ENCODE peak calls at places on chromosomes 12 and 14, in eight cellular contexts. H, C, S, B, A, W, G and F are unnamed samples. For H3K9me3, the result is how much of the 10 kb centered on the place peaks cover.

GRCh38 chr12:26250801-26251200 is 55.4 kb downstream of the SSPN start:
- DNase-seq in H (no peak), C (no peak), S (no peak), B (no peak), A (no peak), W (peak), G (no peak), F (no peak)

GRCh38 chr14:54554401-54554800 is 12.5 kb upstream of the SAMD4A start:
- DNase-seq in H (no peak), C (no peak), S (no peak), B (no peak), A (no peak), W (no peak), G (no peak), F (no peak)

GRCh38 chr14:61663312-61663974 is 31.9 kb upstream of the HIF1A start:
- DNase-seq in H (no peak), C (no peak), S (no peak), B (no peak), A (no peak), W (no peak), G (no peak), F (no peak)

GRCh38 chr12:71710276-71711125 is 24.6 kb downstream of the TMEM19 start:
- DNase-seq in H (no peak), C (no peak), S (peak), B (no peak), A (no peak), W (peak), G (peak), F (no peak)

GRCh38 chr12:75784591-75784990 is 247.0 kb downstream of the PHLDA1 start:
- DNase-seq in H (no peak), C (peak), S (no peak), B (peak), A (no peak), W (peak), G (peak), F (peak)

GRCh38 chr12:1498199-1498740 is 96.1 kb downstream of the FBXL14 start:
- DNase-seq in H (no peak), C (no peak), S (no peak), B (no peak), A (no peak), W (no peak), G (no peak), F (no peak)

GRCh38 chr12:22687677-22688076 is 62.7 kb downstream of the ETNK1 start:
- DNase-seq in H (no peak), C (no peak), S (no peak), B (no peak), A (no peak), W (peak), G (no peak), F (no peak)

GRCh38 chr12:99386907-99387306 is 260.6 kb upstream of the GARIN6 start:
- DNase-seq in H (no peak), C (no peak), S (peak), B (no peak), A (no peak), W (no peak), G (peak), F (no peak)

GRCh38 chr12:92389466-92389865 is 243.8 kb upstream of the BTG1 start:
- DNase-seq in H (no peak), C (no peak), S (no peak), B (no peak), A (no peak), W (no peak), G (no peak), F (no peak)

DNA sequence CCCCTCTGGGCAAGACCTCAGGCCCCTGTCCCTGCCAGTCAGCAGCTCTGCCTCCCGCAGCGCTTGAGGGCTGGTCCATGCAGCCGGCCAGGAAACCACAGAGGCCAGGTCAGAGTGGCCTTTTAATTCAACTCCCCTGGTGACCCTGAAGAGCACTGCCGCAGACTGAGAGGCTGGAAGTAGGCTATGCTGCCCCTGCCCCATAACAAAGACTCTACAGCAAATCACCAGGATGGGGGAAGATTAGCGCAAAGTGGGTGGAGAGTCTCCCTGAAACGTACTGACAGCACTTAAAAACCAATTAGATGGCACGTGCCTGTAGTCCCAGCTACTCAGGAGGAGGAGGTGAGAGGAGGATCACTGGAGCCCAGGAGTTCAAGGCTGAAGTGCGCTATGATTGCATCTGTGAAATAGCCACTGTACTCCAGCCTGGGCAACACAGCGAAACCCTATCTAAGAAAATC is 70.5 kb downstream of the ITPK1 start:
- DNase-seq in H (no peak), C (no peak), S (no peak), B (no peak), A (no peak), W (peak), G (peak), F (no peak)
- TF ChIP-seq POLR2AphosphoS5 in H (no peak), C (no peak), S (no peak), B (no peak), A (no peak), W (no peak), G (no peak), F (no peak)

DNA sequence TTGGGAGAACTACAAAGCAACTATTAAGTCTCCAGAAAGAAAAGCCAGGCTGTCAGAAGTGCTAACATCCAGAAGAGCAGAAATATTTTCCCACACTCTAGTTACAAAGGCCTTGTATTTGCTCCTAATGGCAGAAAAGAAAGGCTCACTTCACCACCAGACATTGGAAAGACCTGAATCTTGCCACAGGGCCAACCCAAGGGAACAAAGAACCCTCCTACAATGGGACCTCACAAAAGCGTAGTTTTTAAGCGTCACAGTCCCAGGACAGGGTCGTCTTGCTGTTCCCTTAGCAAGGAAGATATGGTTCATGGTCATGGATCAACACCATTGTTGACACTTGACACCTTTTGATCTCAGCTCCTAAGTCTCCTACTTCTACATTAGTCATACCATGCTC is 119.1 kb downstream of the RPS29 start:
- DNase-seq in H (no peak), C (no peak), S (no peak), B (no peak), A (no peak), W (no peak), G (no peak), F (no peak)
- H3K9me3 ChIP-seq in H (under half), C (under half), S (under half), B (under half), A (under half), W (under half), G (under half), F (under half)

DNA sequence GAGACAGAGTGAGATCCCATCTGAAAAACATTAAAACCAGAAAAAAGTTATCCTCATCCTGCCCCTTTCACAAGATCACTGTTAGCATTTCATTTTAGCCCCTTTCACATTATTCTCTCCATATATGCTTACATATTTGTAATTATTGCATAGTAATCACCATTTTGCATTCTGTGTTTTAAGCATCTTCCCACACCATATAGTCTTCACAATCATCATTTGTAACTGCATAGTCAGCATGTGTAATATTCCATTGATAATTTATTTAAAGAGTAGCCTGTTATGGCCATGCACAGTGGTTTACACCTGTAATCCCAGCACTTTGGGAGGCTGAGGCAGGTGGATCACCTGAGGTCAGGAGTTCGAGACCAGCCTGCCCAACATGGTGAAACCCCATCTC is 11.8 kb downstream of the PAPLN start:
- DNase-seq in H (no peak), C (no peak), S (no peak), B (no peak), A (no peak), W (no peak), G (no peak), F (no peak)
- TF ChIP-seq POLR2AphosphoS5 in H (no peak), C (no peak), S (no peak), B (no peak), A (no peak), W (no peak), G (no peak), F (no peak)

GRCh38 chr12:128381537-128381936 is 114.6 kb downstream of the TMEM132C start:
- DNase-seq in H (no peak), C (no peak), S (no peak), B (no peak), A (no peak), W (no peak), G (no peak), F (no peak)

GRCh38 chr12:128382946-128383739 is 116.2 kb downstream of the TMEM132C start:
- DNase-seq in H (no peak), C (no peak), S (no peak), B (no peak), A (no peak), W (no peak), G (no peak), F (no peak)

GRCh38 chr12:128385736-128386135 is 118.8 kb downstream of the TMEM132C start:
- DNase-seq in H (peak), C (no peak), S (no peak), B (no peak), A (no peak), W (no peak), G (no peak), F (no peak)

GRCh38 chr12:128387811-128388422 is 120.9 kb downstream of the TMEM132C start:
- DNase-seq in H (no peak), C (peak), S (no peak), B (peak), A (no peak), W (no peak), G (peak), F (no peak)

DNA sequence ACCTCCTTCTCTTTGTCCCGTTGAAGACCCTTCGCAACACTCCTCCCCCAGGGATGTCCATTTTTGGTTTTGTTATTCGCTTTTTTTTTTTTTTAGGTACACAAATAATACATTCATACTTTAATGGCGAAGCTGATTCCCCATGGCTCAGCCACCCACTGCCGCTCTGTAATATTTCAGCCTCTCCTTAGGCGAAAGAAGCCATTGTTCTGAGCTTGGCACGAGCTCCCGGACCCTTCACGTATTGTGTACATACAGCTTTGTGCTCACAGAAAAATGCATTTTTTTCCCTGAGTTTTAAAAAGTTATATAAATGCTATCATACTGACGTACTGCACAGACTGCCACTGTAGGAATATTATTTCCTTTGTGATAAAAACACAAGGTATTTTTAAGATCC is 115.0 kb downstream of the TMEM132C start:
- DNase-seq in H (no peak), C (no peak), S (no peak), B (no peak), A (no peak), W (no peak), G (no peak), F (no peak)
- H3K9me3 ChIP-seq in H (under half), C (under half), S (under half), B (under half), A (under half), W (under half), G (under half), F (under half)

GRCh38 chr12:69601962-69602685 is 8.6 kb downstream of the LRRC10 start:
- DNase-seq in H (no peak), C (no peak), S (no peak), B (no peak), A (no peak), W (no peak), G (no peak), F (no peak)
- TF ChIP-seq POLR2AphosphoS5 in H (no peak), C (no peak), S (no peak), B (no peak), A (no peak), W (no peak), G (no peak), F (no peak)

GRCh38 chr12:79841248-79841877 is 93.5 kb downstream of the PPP1R12A start:
- DNase-seq in H (no peak), C (no peak), S (no peak), B (no peak), A (no peak), W (peak), G (no peak), F (no peak)
- H3K9me3 ChIP-seq in H (under half), C (under half), S (under half), B (under half), A (under half), W (under half), G (under half), F (under half)

DNA sequence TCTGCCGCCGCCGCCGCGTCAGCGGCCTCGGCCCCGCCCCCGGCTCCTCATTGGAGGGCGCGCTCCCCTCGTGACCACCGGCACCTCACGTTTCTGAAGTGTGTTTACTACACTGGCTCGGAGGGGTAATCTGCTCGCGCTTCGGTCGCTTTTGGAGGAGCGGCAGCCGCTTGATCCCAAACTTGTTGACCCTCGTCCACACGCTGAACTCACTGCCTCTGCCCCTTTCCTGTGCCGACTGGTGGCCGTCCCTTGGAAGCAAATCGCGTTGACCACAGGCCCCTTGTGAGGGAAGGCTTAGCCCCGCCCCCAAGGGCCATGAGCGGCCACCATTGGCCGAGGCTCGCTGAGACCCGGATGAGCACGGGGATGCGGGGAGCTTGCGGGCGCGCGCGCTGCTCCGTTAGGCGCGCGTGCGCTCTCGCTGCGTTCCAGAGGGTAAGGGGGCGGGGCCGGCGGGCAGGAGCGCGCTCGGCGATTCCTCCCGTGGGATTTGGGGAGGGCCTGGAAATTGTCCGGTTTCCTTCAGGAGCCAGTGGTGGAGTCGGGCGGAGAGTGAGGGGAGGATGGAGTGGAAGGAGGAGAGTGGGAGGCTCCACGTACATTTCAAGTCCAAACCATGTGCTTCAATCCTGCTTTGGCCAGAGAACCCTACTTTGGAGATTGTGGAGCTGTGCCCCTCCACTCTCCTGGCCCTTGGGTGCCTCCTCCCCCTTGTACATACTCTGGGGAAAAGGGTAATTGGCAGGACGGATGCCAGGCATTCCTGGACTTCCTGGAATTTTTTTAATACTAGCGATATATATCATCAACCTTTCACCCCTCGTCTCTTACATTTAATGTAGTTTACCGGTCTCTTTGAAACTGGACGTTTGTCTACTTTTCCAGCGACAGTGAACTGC is at the start of gene CRY1:
- DNase-seq in H (peak), C (peak), S (peak), B (peak), A (no peak), W (peak), G (peak), F (peak)
- TF ChIP-seq POLR2AphosphoS5 in H (no peak), C (peak), S (no peak), B (no peak), A (peak), W (peak), G (peak), F (peak)

GRCh38 chr12:133227281-133227852 is 8.3 kb downstream of the ANHX start:
- DNase-seq in H (no peak), C (no peak), S (no peak), B (no peak), A (no peak), W (no peak), G (no peak), F (no peak)
- H3K9me3 ChIP-seq in H (under half), C (half or more), S (under half), B (under half), A (under half), W (under half), G (half or more), F (under half)